ENCODE peak calls at places on chromosomes 12 and 14, in seven cellular contexts. O is spleen; Z is WTC11; N is chondrocyte; K is adrenal gland; G is CD4-positive, alpha-beta T cell; W is bronchial epithelial cell. E is an unnamed sample.

GRCh38 chr12:466039-466438 is 6.3 kb downstream of the B4GALNT3 start:
- DNase-seq in G (no peak), K (peak), N (no peak), Z (no peak), O (no peak), W (no peak), E (no peak)

GRCh38 chr14:32426596-32427408 is 97.7 kb downstream of the AKAP6 start:
- DNase-seq in K (no peak), W (peak), O (no peak), Z (no peak), G (no peak), N (no peak), E (no peak)

GRCh38 chr14:101988377-101988776 is 24.0 kb downstream of the DYNC1H1 start:
- DNase-seq in W (no peak), G (no peak), N (no peak), O (no peak), Z (no peak), K (no peak), E (no peak)

GRCh38 chr12:116436561-116437249 is 122.5 kb upstream of the MAP1LC3B2 start:
- DNase-seq in K (no peak), N (no peak), Z (no peak), G (no peak), W (no peak), O (no peak), E (no peak)

GRCh38 chr12:6548556-6549378 is 7.1 kb downstream of the IFFO1 start:
- DNase-seq in N (peak), O (no peak), K (no peak), W (peak), Z (no peak), G (no peak), E (no peak)

GRCh38 chr12:66708704-66709443 is 30.0 kb upstream of the GRIP1 start:
- DNase-seq in G (no peak), N (no peak), O (no peak), Z (no peak), K (no peak), W (peak), E (no peak)

GRCh38 chr14:59439256-59440015 is 25.7 kb downstream of the GPR135 start:
- DNase-seq in G (no peak), O (no peak), K (no peak), N (no peak), W (peak), Z (no peak), E (no peak)

GRCh38 chr12:113591480-113591971 is 119.9 kb upstream of the LHX5 start:
- DNase-seq in K (no peak), W (no peak), N (no peak), G (no peak), Z (peak), O (peak), E (peak)

GRCh38 chr14:95948608-95949007 is 72.0 kb downstream of the TUNAR start:
- DNase-seq in N (no peak), G (no peak), Z (peak), W (no peak), K (no peak), O (no peak), E (no peak)

GRCh38 chr14:32808574-32809098 is 130.0 kb upstream of the NPAS3 start:
- DNase-seq in N (no peak), O (no peak), K (no peak), W (no peak), Z (no peak), G (no peak), E (no peak)

GRCh38 chr12:43501705-43502104 is 50.3 kb downstream of the ADAMTS20 start:
- DNase-seq in G (no peak), O (no peak), N (no peak), W (peak), Z (no peak), K (no peak), E (no peak)

GRCh38 chr14:24960816-24961215 is 89.1 kb downstream of the STXBP6 start:
- DNase-seq in O (no peak), N (no peak), W (no peak), Z (no peak), K (no peak), G (no peak), E (no peak)

GRCh38 chr12:11958216-11959091 is 112.3 kb upstream of the BCL2L14 start:
- DNase-seq in G (no peak), O (no peak), K (no peak), N (no peak), Z (no peak), W (peak), E (no peak)

GRCh38 chr14:105007593-105008264 is 13.2 kb downstream of the CDCA4 start:
- DNase-seq in O (peak), W (no peak), K (no peak), G (no peak), Z (no peak), N (no peak), E (no peak)

GRCh38 chr14:35331605-35332516 is 39.7 kb downstream of the PSMA6 start:
- DNase-seq in W (peak), Z (no peak), O (no peak), K (peak), N (peak), G (no peak), E (no peak)

GRCh38 chr14:51996148-51996746 is 6.9 kb downstream of the RTRAF start:
- DNase-seq in N (no peak), G (no peak), O (no peak), Z (no peak), K (no peak), W (peak), E (no peak)

GRCh38 chr14:64720190-64720589 is 16.0 kb downstream of the PLEKHG3 start:
- DNase-seq in W (peak), Z (peak), O (no peak), K (no peak), N (peak), G (no peak), E (no peak)

GRCh38 chr12:46233418-46233817 is 35.4 kb downstream of the SLC38A1 start:
- DNase-seq in K (no peak), G (no peak), N (no peak), Z (no peak), O (no peak), W (no peak), E (no peak)

GRCh38 chr12:131552167-131552863 is 158.6 kb upstream of the SFSWAP start:
- DNase-seq in N (no peak), K (no peak), G (no peak), W (no peak), O (no peak), Z (no peak), E (no peak)

GRCh38 chr12:57621497-57622292 is 10.5 kb downstream of the ARHGEF25 start:
- DNase-seq in Z (peak), N (no peak), G (peak), W (no peak), K (peak), O (peak), E (peak)

GRCh38 chr12:128690641-128691040 is 133.1 kb downstream of the SLC15A4 start:
- DNase-seq in K (no peak), Z (no peak), N (no peak), W (no peak), G (no peak), O (no peak), E (no peak)

GRCh38 chr12:7694556-7694955 is 1.0 kb downstream of the GDF3 start:
- DNase-seq in G (no peak), Z (no peak), W (no peak), O (no peak), K (no peak), N (no peak), E (no peak)

GRCh38 chr14:73870525-73871235 is 16.0 kb upstream of the ZNF410 start:
- DNase-seq in O (no peak), G (no peak), N (no peak), K (no peak), W (no peak), Z (no peak), E (no peak)

GRCh38 chr14:50954811-50955372 is 10.6 kb upstream of the PYGL start:
- DNase-seq in W (peak), K (no peak), G (no peak), Z (no peak), N (no peak), O (no peak), E (no peak)

GRCh38 chr12:85468356-85469157 is 188.5 kb downstream of the ALX1 start:
- DNase-seq in K (peak), N (no peak), W (peak), O (no peak), G (no peak), Z (peak), E (no peak)

GRCh38 chr14:60565211-60565610 is 56.3 kb downstream of the SIX6 start:
- DNase-seq in N (no peak), O (no peak), W (peak), Z (no peak), G (no peak), K (no peak), E (no peak)

GRCh38 chr14:60563113-60563512 is 54.2 kb downstream of the SIX6 start:
- DNase-seq in Z (no peak), G (no peak), O (no peak), N (no peak), K (no peak), W (no peak), E (no peak)

DNA sequence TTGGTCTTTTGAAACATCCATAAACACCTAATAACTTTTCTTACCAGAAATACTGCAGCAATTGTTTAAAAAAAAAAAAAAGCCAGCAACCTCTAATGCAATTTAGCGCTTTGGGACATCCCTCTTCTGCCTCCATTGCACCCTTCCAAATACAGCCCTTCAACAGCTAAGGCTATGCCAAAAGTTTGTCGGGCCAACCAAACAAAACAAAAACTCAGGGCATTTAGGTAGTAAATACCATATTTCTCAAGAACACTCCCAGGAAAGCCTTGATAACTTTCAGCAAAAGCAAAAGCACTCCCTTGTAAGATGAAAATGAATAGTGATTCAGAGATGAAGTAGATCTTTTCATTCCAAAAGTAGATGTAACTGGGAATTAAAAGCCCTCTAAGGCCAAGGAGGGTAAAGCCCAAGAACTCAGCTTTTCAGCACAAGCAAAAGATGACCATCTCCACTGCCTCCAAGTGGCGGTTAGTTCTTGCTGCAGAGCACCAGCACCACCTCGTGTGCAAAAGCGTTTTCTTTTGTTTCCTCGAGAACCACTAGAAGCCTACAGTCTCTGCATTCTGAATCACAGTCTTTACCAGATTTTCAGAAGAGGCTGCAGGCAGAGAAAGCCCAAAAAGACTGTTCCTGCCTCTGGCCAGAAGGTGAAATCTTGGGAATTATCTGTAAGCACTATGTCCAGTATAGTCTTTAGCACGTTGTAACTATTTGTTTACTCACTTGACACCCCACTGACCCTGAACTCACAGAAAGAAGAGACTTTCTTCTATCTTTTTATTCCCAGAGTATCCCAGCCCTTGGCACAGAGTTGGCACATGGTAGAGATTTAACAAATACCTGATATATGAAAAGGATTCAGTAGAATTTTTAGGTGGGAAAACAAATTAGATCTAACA is 53.1 kb downstream of the SIX6 start:
- DNase-seq in W (peak), G (no peak), K (peak), Z (peak), O (no peak), N (no peak), E (no peak)
- TF ChIP-seq CTCF in W (peak), G (no peak), K (peak), Z (peak), O (no peak), N (peak), E (peak)

GRCh38 chr12:24728366-24728765 is 220.5 kb downstream of the BCAT1 start:
- DNase-seq in O (no peak), K (no peak), G (no peak), N (no peak), Z (no peak), W (peak), E (no peak)
- TF ChIP-seq CTCF in O (no peak), K (no peak), G (no peak), N (peak), Z (peak), W (peak), E (peak)

DNA sequence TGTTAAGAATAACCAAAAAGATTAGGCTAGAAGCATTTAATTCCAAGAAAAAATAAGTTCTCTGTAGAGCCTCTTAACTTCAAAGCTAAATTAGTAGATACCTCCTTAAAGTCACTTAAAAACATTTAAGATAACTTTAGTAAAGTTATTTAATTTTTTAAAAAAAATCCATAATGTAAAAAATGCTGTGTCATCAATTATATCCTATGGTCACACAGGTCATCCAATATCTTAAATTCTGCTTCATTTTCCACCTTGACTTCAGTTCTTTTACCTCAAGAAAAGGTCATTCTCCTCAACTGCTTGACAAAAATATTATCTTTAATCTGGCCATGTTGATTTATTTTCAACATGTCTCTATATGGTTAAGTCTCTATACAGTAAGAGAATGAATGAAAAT is 274.3 kb downstream of the PRKD1 start:
- DNase-seq in N (no peak), O (no peak), Z (no peak), W (no peak), K (no peak), G (no peak), E (no peak)
- TF ChIP-seq CTCF in N (no peak), O (no peak), Z (no peak), W (no peak), K (no peak), G (no peak), E (no peak)

GRCh38 chr12:120684523-120684932 is 2.4 kb upstream of the MLEC start:
- DNase-seq in K (peak), N (no peak), Z (no peak), G (no peak), O (no peak), W (peak), E (no peak)
- TF ChIP-seq CTCF in K (no peak), N (no peak), Z (no peak), G (no peak), O (no peak), W (no peak), E (no peak)

GRCh38 chr14:31001339-31001658 is 24.1 kb upstream of the AP4S1 start:
- DNase-seq in O (no peak), W (no peak), G (no peak), K (no peak), N (no peak), Z (no peak), E (no peak)
- TF ChIP-seq CTCF in O (no peak), W (no peak), G (no peak), K (no peak), N (no peak), Z (no peak), E (no peak)

DNA sequence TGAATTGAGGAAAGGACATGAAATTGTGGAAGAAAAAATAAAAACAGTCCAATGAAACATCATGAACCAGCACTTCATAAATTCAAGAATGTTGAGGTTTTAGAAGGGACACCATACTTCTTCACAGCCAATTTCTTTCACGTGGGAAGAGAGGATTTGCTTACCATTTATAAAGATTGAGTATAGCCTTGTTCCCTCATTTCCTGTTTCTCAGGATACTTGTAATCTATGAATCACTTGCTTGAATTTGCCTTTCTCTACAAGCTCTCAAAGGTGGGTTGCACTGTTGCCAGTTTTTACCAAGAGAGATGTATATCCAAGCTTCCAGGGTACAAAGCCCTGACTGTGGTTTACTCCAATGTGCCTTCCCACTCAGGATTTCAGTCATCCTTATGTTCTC is 116.1 kb downstream of the DUSP6 start:
- DNase-seq in O (no peak), W (peak), K (no peak), N (no peak), G (no peak), Z (no peak), E (no peak)
- TF ChIP-seq CTCF in O (no peak), W (no peak), K (no peak), N (no peak), G (no peak), Z (no peak), E (no peak)

DNA sequence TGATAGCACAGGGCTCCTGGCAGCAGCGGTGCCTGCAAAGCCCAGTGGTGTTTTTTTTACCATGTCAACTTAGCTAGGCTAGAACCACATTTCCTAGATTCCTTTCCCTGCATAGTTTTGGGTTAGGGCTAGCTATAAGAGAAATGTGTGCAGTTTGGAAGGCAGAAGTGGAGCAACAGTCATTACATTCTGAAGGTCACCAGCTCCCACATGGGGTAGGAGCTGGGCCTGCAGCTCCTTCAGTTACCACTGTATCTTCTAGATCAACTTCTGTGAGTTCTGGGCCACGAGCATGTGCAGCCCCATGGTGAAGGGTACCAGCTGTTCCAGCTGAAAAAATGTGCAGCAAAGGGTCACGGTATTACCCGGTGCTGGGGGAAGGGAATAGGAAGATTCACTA is 2.3 kb upstream of the SLC25A3 start:
- DNase-seq in K (no peak), N (no peak), G (no peak), Z (no peak), O (no peak), W (no peak), E (no peak)
- TF ChIP-seq CTCF in K (no peak), N (no peak), G (no peak), Z (no peak), O (no peak), W (no peak), E (no peak)

DNA sequence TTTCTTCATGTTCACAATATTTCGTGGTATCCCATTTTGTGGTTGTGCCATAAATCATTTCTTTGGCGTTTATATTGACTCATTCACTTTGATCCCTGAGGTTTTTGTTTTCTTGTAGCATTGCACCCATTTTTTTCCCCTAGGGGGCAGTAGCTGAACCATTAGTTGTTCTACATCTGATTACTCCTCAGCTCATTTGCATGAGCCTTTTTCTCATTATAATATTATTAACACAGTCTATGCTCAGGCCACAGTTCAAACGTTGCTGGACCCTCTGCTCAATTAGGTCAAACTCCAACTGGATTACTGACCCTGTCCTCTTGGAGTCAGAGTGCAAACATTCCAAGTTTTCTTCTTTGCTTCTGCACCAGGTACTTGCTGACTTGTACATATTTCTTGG is 475.4 kb upstream of the SEL1L start:
- DNase-seq in W (no peak), Z (no peak), N (no peak), K (no peak), O (no peak), G (no peak), E (no peak)
- TF ChIP-seq CTCF in W (no peak), Z (peak), N (peak), K (peak), O (no peak), G (no peak), E (no peak)